ENCODE peak calls at places on chromosomes 2 and 18, in four cellular contexts. One of them, this sample, is unnamed.

GRCh38 chr2:12502759-12503158 is 214.0 kb upstream of the TRIB2 start:
- DNase-seq in lower leg skin: no peak
- DNase-seq in fibroblast of lung: peak
- DNase-seq in foreskin fibroblast: no peak
- DNase-seq in this sample: no peak

GRCh38 chr18:25464211-25464610 is 112.2 kb upstream of the ZNF521 start:
- DNase-seq in lower leg skin: no peak
- DNase-seq in fibroblast of lung: peak
- DNase-seq in foreskin fibroblast: peak
- DNase-seq in this sample: no peak

GRCh38 chr18:11909597-11910026 is 1.5 kb upstream of the MPPE1 start:
- DNase-seq in lower leg skin: no peak
- DNase-seq in fibroblast of lung: peak
- DNase-seq in foreskin fibroblast: peak
- DNase-seq in this sample: no peak

GRCh38 chr2:63494100-63494499 is 94.2 kb downstream of the WDPCP start:
- DNase-seq in lower leg skin: no peak
- DNase-seq in fibroblast of lung: no peak
- DNase-seq in foreskin fibroblast: no peak
- DNase-seq in this sample: no peak

GRCh38 chr2:146623771-146624170 is 1221.1 kb upstream of the ACVR2A start:
- DNase-seq in lower leg skin: no peak
- DNase-seq in fibroblast of lung: peak
- DNase-seq in foreskin fibroblast: no peak
- DNase-seq in this sample: no peak

GRCh38 chr2:178846458-178846802 is 39.2 kb upstream of the TTN start:
- DNase-seq in lower leg skin: no peak
- DNase-seq in fibroblast of lung: peak
- DNase-seq in foreskin fibroblast: no peak
- DNase-seq in this sample: no peak

GRCh38 chr2:189639003-189639609 is 22.2 kb upstream of the ASNSD1 start:
- DNase-seq in lower leg skin: no peak
- DNase-seq in fibroblast of lung: peak
- DNase-seq in foreskin fibroblast: no peak
- DNase-seq in this sample: no peak

GRCh38 chr18:50624981-50625380 is 65.1 kb downstream of the MAPK4 start:
- DNase-seq in lower leg skin: no peak
- DNase-seq in fibroblast of lung: no peak
- DNase-seq in foreskin fibroblast: no peak
- DNase-seq in this sample: no peak

GRCh38 chr2:28544405-28544914 is 48.6 kb downstream of the PLB1 start:
- DNase-seq in lower leg skin: no peak
- DNase-seq in fibroblast of lung: no peak
- DNase-seq in foreskin fibroblast: no peak
- DNase-seq in this sample: no peak

GRCh38 chr2:58638256-58638795 is 397.2 kb upstream of the FANCL start:
- DNase-seq in lower leg skin: no peak
- DNase-seq in fibroblast of lung: peak
- DNase-seq in foreskin fibroblast: no peak
- DNase-seq in this sample: no peak

GRCh38 chr2:151808258-151809072 is 19.8 kb downstream of the ARL5A start:
- DNase-seq in lower leg skin: no peak
- DNase-seq in fibroblast of lung: no peak
- DNase-seq in foreskin fibroblast: no peak
- DNase-seq in this sample: no peak

GRCh38 chr2:239275037-239275685 is 125.7 kb downstream of the HDAC4 start:
- DNase-seq in lower leg skin: peak
- DNase-seq in fibroblast of lung: peak
- DNase-seq in foreskin fibroblast: peak
- DNase-seq in this sample: peak

GRCh38 chr18:62606106-62606505 is 83.3 kb downstream of the ZCCHC2 start:
- DNase-seq in lower leg skin: no peak
- DNase-seq in fibroblast of lung: peak
- DNase-seq in foreskin fibroblast: no peak
- DNase-seq in this sample: no peak

GRCh38 chr2:120243875-120244553 is 8.6 kb upstream of the RALB start:
- DNase-seq in lower leg skin: no peak
- DNase-seq in fibroblast of lung: no peak
- DNase-seq in foreskin fibroblast: no peak
- DNase-seq in this sample: no peak

GRCh38 chr2:237602409-237602808 is 11.9 kb upstream of the RAB17 start:
- DNase-seq in lower leg skin: no peak
- DNase-seq in fibroblast of lung: no peak
- DNase-seq in foreskin fibroblast: no peak
- DNase-seq in this sample: no peak

GRCh38 chr2:237599465-237600110 is 9.1 kb upstream of the RAB17 start:
- DNase-seq in lower leg skin: no peak
- DNase-seq in fibroblast of lung: no peak
- DNase-seq in foreskin fibroblast: no peak
- DNase-seq in this sample: no peak

GRCh38 chr2:237603049-237603717 is 12.6 kb upstream of the RAB17 start:
- DNase-seq in lower leg skin: no peak
- DNase-seq in fibroblast of lung: no peak
- DNase-seq in foreskin fibroblast: no peak
- DNase-seq in this sample: no peak

GRCh38 chr2:237600205-237600846 is 9.8 kb upstream of the RAB17 start:
- DNase-seq in lower leg skin: peak
- DNase-seq in fibroblast of lung: peak
- DNase-seq in foreskin fibroblast: peak
- DNase-seq in this sample: no peak

DNA sequence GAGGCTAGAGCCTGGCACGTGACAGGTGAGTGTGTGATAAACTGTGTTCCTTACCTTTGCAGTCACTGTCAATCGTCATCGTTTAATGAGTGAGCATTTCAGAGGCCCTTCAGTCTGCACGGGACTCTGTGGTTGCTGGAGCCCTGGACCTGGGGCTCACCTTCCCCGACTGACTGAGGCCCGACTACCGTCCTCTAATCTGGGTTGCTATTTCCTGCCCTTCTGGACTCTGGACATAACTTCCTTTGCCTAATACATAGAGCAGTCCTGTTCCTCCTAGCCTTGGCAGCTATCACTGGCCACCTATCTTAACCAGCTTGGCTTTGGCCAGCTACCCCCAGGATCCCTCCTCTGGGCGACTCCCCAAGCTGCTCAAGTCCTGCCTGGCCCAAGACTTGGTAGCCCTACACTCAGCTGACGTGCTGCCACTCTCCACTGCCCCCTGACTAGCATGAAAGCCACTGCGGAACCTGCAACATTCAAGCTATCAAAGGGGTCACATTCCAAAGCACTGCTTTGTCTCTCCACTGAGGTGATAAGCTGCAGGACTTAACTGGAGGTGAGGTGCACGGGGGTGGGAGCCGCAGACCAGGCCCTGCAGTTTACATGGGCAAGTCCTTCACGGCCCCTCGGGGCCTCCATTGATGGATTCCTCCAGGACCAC is 11.1 kb upstream of the RAB17 start:
- DNase-seq in lower leg skin: no peak
- DNase-seq in fibroblast of lung: no peak
- DNase-seq in foreskin fibroblast: no peak
- DNase-seq in this sample: no peak
- TF ChIP-seq CTCF in lower leg skin: no peak
- TF ChIP-seq CTCF in fibroblast of lung: no peak
- TF ChIP-seq CTCF in foreskin fibroblast: no peak
- TF ChIP-seq CTCF in this sample: no peak

DNA sequence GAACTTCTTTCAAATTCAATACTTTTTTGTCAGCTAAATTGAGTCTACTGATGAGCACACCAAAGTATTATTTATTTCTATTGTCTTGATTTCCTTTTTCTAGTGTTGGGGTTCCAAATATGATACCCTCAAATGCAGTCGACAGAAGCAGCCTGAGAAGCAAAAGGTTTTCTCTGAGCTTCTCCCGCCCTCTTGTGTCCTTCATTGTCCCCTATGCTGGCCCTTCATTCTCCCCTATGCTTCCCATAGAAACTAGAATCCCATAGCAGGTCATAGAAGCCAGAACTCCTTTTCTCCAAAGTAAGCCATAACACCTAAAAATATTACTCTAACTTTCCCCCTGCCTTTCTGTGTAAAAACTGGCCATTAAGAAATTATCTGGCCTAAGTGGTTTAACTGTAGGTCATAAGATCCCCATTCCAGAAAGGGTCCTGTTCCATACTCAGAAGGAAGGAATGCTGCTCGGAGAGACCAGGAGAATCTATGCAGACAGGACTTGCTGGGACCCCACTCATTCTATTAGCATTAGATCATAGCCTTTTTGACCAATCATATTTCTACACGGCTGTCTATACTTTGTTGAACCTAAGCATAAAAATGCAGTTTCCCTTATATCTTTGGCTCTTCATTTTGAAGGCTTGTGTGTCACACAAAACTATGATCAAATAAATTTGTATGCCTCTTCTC is 764.6 kb upstream of the PKDCC start:
- DNase-seq in lower leg skin: no peak
- DNase-seq in fibroblast of lung: peak
- DNase-seq in foreskin fibroblast: no peak
- DNase-seq in this sample: no peak
- TF ChIP-seq CTCF in lower leg skin: no peak
- TF ChIP-seq CTCF in fibroblast of lung: no peak
- TF ChIP-seq CTCF in foreskin fibroblast: no peak
- TF ChIP-seq CTCF in this sample: no peak

GRCh38 chr2:1839066-1839756 is 94.9 kb upstream of the PXDN start:
- DNase-seq in lower leg skin: no peak
- DNase-seq in fibroblast of lung: no peak
- DNase-seq in foreskin fibroblast: no peak
- DNase-seq in this sample: no peak
- TF ChIP-seq CTCF in lower leg skin: no peak
- TF ChIP-seq CTCF in fibroblast of lung: no peak
- TF ChIP-seq CTCF in foreskin fibroblast: no peak
- TF ChIP-seq CTCF in this sample: no peak

DNA sequence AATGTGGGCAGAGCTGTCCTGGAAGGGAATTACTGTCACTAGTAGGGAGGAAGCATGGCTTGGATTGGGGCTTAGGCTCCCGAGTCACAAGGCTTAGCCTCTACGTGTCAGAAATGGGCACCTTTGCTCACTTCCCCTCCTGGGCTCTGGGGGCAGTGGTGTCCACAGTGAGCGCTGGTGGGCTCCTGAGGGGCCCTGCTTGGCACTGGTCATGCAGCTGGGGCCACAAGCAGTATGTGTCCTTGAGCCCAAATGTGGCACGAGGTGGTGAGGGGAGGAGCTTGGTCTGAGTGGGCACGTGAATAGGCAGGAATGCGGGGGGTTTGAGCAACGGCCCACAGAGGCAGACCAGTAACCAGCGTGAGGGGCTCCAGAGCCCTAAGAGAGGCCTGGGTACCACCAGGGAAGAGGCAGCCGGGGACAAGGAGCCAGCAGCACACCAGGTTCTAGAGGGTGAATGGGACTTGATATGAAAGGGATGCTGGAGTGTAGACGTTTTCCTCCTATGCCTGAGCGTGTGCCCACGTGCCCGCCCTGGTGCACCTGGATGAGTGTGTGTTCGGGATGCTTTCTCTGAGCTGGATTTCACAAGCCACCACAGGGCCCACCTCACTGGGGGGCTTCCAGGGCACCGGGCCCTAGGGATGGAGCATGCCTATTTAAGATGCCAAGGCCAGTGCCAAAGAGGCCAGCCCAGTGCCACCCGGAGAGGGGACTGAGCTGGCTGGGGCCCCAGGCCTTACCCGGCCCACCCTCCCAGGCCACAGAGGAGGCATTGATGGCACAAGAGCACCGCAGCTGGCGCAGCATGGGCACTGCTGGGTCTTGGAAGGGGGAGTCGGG is 22.8 kb upstream of the PTMA start:
- DNase-seq in lower leg skin: no peak
- DNase-seq in fibroblast of lung: no peak
- DNase-seq in foreskin fibroblast: no peak
- DNase-seq in this sample: no peak
- TF ChIP-seq CTCF in lower leg skin: no peak
- TF ChIP-seq CTCF in fibroblast of lung: no peak
- TF ChIP-seq CTCF in foreskin fibroblast: no peak
- TF ChIP-seq CTCF in this sample: no peak

GRCh38 chr2:65430515-65431416 is 1.6 kb downstream of the SPRED2 start:
- DNase-seq in lower leg skin: peak
- DNase-seq in fibroblast of lung: peak
- DNase-seq in foreskin fibroblast: peak
- DNase-seq in this sample: peak
- TF ChIP-seq CTCF in lower leg skin: no peak
- TF ChIP-seq CTCF in fibroblast of lung: no peak
- TF ChIP-seq CTCF in foreskin fibroblast: no peak
- TF ChIP-seq CTCF in this sample: no peak